ENCODE peak calls at places on chromosomes 16 and 17, in eight cellular contexts. F is activated T-cell treated with anti-CD3 and anti-CD28 coated beads, Interleukin-2, amount 50 U/mL, for 24 hours; M is T follicular helper cell; Z is CD4-positive, CD25-positive, alpha-beta regulatory T cell; B is C1 segment of cervical spinal cord; A is pancreas; E is NCI-H526 treated with DMSO at 0.1 percent for 48 hours; Q is stimulated activated CD8-positive, alpha-beta memory T cell treated with anti-CD3 and anti-CD28 coated beads, Interleukin-15, amount 100 ng/mL, for 24 hours. R is an unnamed sample.

GRCh38 chr16:10738231-10739077 is 5.2 kb upstream of the NUBP1 start:
- DNase-seq in F (peak; percentile 64), M (no peak), Z (peak; percentile 81), B (peak; percentile 41), A (peak; percentile 56), E (no peak), Q (no peak), R (peak; percentile 47)

GRCh38 chr16:28104404-28104803 is 40.9 kb upstream of the GSG1L start:
- DNase-seq in F (no peak), M (no peak), Z (no peak), B (no peak), A (no peak), E (no peak), Q (no peak), R (no peak)

GRCh38 chr17:41772218-41772585 is 14.3 kb downstream of the JUP start:
- DNase-seq in F (no peak), M (no peak), Z (no peak), B (no peak), A (peak; percentile 77), E (peak; percentile 36), Q (no peak), R (no peak)

GRCh38 chr17:18093616-18094408 is 6.1 kb downstream of the DRG2 start:
- DNase-seq in F (no peak), M (no peak), Z (peak; percentile 13), B (no peak), A (no peak), E (no peak), Q (no peak), R (peak; percentile 83)

GRCh38 chr17:13601776-13602551 is at the start of gene HS3ST3A1:
- DNase-seq in F (no peak), M (no peak), Z (no peak), B (no peak), A (no peak), E (no peak), Q (no peak), R (no peak)

GRCh38 chr17:21199311-21199710 is 14.7 kb downstream of the TMEM11 start:
- DNase-seq in F (no peak), M (no peak), Z (no peak), B (no peak), A (no peak), E (no peak), Q (no peak), R (no peak)

GRCh38 chr16:65068151-65068740 is 53.6 kb downstream of the CDH11 start:
- DNase-seq in F (no peak), M (no peak), Z (no peak), B (no peak), A (no peak), E (no peak), Q (no peak), R (no peak)

GRCh38 chr16:24800586-24800985 is 45.2 kb upstream of the SLC5A11 start:
- DNase-seq in F (no peak), M (no peak), Z (no peak), B (no peak), A (no peak), E (no peak), Q (no peak), R (peak; percentile 61)

GRCh38 chr16:2770057-2770780 is 6.9 kb downstream of the ELOB start:
- DNase-seq in F (no peak), M (no peak), Z (peak; percentile 19), B (no peak), A (no peak), E (no peak), Q (no peak), R (no peak)